ENCODE peak calls at places on chromosomes 5 and 9, in five cellular contexts. One of them, this sample, is unnamed.

GRCh38 chr9:34719021-34719768 is 9.3 kb upstream of the CCL21 start:
- DNase-seq in IMR-90: no peak
- DNase-seq in body of pancreas: no peak
- DNase-seq in ovary: no peak
- DNase-seq in tibial nerve: no peak
- DNase-seq in this sample: no peak

GRCh38 chr9:100070642-100071041 is 28.2 kb downstream of the ERP44 start:
- DNase-seq in IMR-90: no peak
- DNase-seq in tibial nerve: no peak
- DNase-seq in ovary: no peak
- DNase-seq in body of pancreas: no peak
- DNase-seq in this sample: no peak

GRCh38 chr5:141761-142160 is 49.5 kb upstream of the LRRC14B start:
- DNase-seq in ovary: no peak
- DNase-seq in tibial nerve: no peak
- DNase-seq in IMR-90: no peak
- DNase-seq in body of pancreas: no peak
- DNase-seq in this sample: no peak

GRCh38 chr9:91813261-91813795 is 136.7 kb downstream of the ROR2 start:
- DNase-seq in IMR-90: peak; percentile 22
- DNase-seq in body of pancreas: no peak
- DNase-seq in ovary: no peak
- DNase-seq in tibial nerve: no peak
- DNase-seq in this sample: no peak

GRCh38 chr5:92916036-92916435 is 665.0 kb downstream of the NR2F1-AS1 start:
- DNase-seq in body of pancreas: no peak
- DNase-seq in tibial nerve: no peak
- DNase-seq in ovary: no peak
- DNase-seq in IMR-90: peak; percentile 44
- DNase-seq in this sample: no peak

GRCh38 chr5:368162-369084 is 46.9 kb downstream of the AHRR start:
- DNase-seq in ovary: peak; percentile 38
- DNase-seq in body of pancreas: no peak
- DNase-seq in tibial nerve: no peak
- DNase-seq in IMR-90: peak; percentile 98
- DNase-seq in this sample: peak; percentile 12

GRCh38 chr9:28264368-28264767 is 691.1 kb upstream of the C9orf72 start:
- DNase-seq in ovary: no peak
- DNase-seq in body of pancreas: no peak
- DNase-seq in tibial nerve: no peak
- DNase-seq in IMR-90: peak; percentile 6
- DNase-seq in this sample: no peak

GRCh38 chr9:112890106-112891081 is at the start of gene SLC46A2:
- DNase-seq in ovary: no peak
- DNase-seq in tibial nerve: no peak
- DNase-seq in body of pancreas: no peak
- DNase-seq in IMR-90: no peak
- DNase-seq in this sample: peak; percentile 85

GRCh38 chr9:38066167-38066906 is 2.7 kb downstream of the SHB start:
- DNase-seq in IMR-90: no peak
- DNase-seq in body of pancreas: peak; percentile 39
- DNase-seq in ovary: no peak
- DNase-seq in tibial nerve: no peak
- DNase-seq in this sample: no peak

GRCh38 chr9:4844439-4844838 is 51.7 kb downstream of the RCL1 start:
- DNase-seq in ovary: no peak
- DNase-seq in body of pancreas: no peak
- DNase-seq in tibial nerve: no peak
- DNase-seq in IMR-90: no peak
- DNase-seq in this sample: no peak

GRCh38 chr5:91146221-91146620 is 236.9 kb downstream of the ARRDC3 start:
- DNase-seq in ovary: no peak
- DNase-seq in body of pancreas: no peak
- DNase-seq in tibial nerve: no peak
- DNase-seq in IMR-90: peak; percentile 32
- DNase-seq in this sample: no peak

GRCh38 chr9:122213102-122213588 is 15.6 kb downstream of the LHX6 start:
- DNase-seq in ovary: no peak
- DNase-seq in tibial nerve: no peak
- DNase-seq in IMR-90: no peak
- DNase-seq in body of pancreas: no peak
- DNase-seq in this sample: no peak

GRCh38 chr9:132572921-132573320 is 9.5 kb upstream of the BARHL1 start:
- DNase-seq in body of pancreas: no peak
- DNase-seq in ovary: no peak
- DNase-seq in IMR-90: no peak
- DNase-seq in tibial nerve: no peak
- DNase-seq in this sample: no peak

GRCh38 chr5:32520995-32521394 is 64.4 kb upstream of the SUB1 start:
- DNase-seq in body of pancreas: no peak
- DNase-seq in tibial nerve: no peak
- DNase-seq in ovary: no peak
- DNase-seq in IMR-90: peak; percentile 29
- DNase-seq in this sample: no peak

GRCh38 chr5:115209279-115209678 is 39.6 kb upstream of the TRIM36 start:
- DNase-seq in tibial nerve: no peak
- DNase-seq in body of pancreas: peak; percentile 27
- DNase-seq in IMR-90: peak; percentile 2
- DNase-seq in ovary: no peak
- DNase-seq in this sample: no peak

GRCh38 chr9:91312717-91313325 is 48.9 kb downstream of the AUH start:
- DNase-seq in body of pancreas: peak; percentile 71
- DNase-seq in IMR-90: no peak
- DNase-seq in tibial nerve: no peak
- DNase-seq in ovary: no peak
- DNase-seq in this sample: no peak

GRCh38 chr9:7305677-7306076 is 493.9 kb downstream of the DMAC1 start:
- DNase-seq in body of pancreas: no peak
- DNase-seq in ovary: no peak
- DNase-seq in IMR-90: no peak
- DNase-seq in tibial nerve: no peak
- DNase-seq in this sample: no peak
- TF ChIP-seq POLR2A in body of pancreas: no peak
- TF ChIP-seq POLR2A in ovary: no peak
- TF ChIP-seq POLR2A in IMR-90: no peak
- TF ChIP-seq POLR2A in tibial nerve: no peak
- TF ChIP-seq POLR2A in this sample: no peak

GRCh38 chr5:124433170-124433569 is 313.3 kb downstream of the ZNF608 start:
- DNase-seq in ovary: no peak
- DNase-seq in IMR-90: no peak
- DNase-seq in tibial nerve: no peak
- DNase-seq in body of pancreas: no peak
- DNase-seq in this sample: no peak
- H3K4me3 ChIP-seq in ovary: no peak overlapping the region
- H3K4me3 ChIP-seq in IMR-90: no peak overlapping the region
- H3K4me3 ChIP-seq in tibial nerve: no peak overlapping the region
- H3K4me3 ChIP-seq in body of pancreas: no peak overlapping the region
- H3K4me3 ChIP-seq in this sample: no peak overlapping the region

GRCh38 chr5:158881076-158881880 is 218.4 kb downstream of the EBF1 start:
- DNase-seq in body of pancreas: no peak
- DNase-seq in IMR-90: no peak
- DNase-seq in tibial nerve: no peak
- DNase-seq in ovary: no peak
- DNase-seq in this sample: no peak

GRCh38 chr5:158882236-158882635 is 217.5 kb downstream of the EBF1 start:
- DNase-seq in ovary: no peak
- DNase-seq in body of pancreas: no peak
- DNase-seq in tibial nerve: no peak
- DNase-seq in IMR-90: no peak
- DNase-seq in this sample: no peak

GRCh38 chr5:158879993-158880392 is 219.7 kb downstream of the EBF1 start:
- DNase-seq in IMR-90: no peak
- DNase-seq in tibial nerve: no peak
- DNase-seq in body of pancreas: no peak
- DNase-seq in ovary: no peak
- DNase-seq in this sample: no peak

GRCh38 chr5:158882660-158883059 is 217.1 kb downstream of the EBF1 start:
- DNase-seq in IMR-90: no peak
- DNase-seq in body of pancreas: no peak
- DNase-seq in ovary: no peak
- DNase-seq in tibial nerve: no peak
- DNase-seq in this sample: no peak

DNA sequence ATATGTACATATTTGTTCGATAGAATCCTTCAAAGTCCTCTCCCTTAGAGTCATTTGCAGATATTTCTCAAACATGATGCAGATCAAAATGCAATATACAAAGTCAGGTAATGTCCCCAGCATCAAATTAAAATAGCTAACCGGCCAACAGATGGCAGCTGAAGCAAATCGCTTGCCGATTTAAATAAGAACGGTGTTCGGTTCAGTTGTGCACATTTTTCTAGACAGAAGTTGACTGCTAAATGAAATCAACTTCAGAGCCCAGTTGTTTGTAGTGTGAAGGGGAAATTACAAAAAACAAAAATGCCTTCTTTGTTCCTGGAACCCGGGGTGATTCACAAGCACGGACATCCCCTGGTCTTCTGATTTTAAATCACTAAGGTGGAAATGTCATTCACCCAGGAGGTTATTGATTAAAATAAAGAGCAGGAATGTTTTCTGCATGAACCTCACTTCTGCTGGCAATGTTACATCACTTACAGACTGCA is 219.2 kb downstream of the EBF1 start:
- DNase-seq in body of pancreas: no peak
- DNase-seq in tibial nerve: no peak
- DNase-seq in ovary: no peak
- DNase-seq in IMR-90: no peak
- DNase-seq in this sample: no peak
- TF ChIP-seq CTCF in body of pancreas: no peak
- TF ChIP-seq CTCF in tibial nerve: no peak
- TF ChIP-seq CTCF in ovary: no peak
- TF ChIP-seq CTCF in IMR-90: no peak
- TF ChIP-seq CTCF in this sample: no peak

GRCh38 chr9:137048655-137049543 is 2.9 kb upstream of the NPDC1 start:
- DNase-seq in ovary: no peak
- DNase-seq in tibial nerve: no peak
- DNase-seq in IMR-90: no peak
- DNase-seq in body of pancreas: no peak
- DNase-seq in this sample: no peak

GRCh38 chr9:137044502-137045177 is 1.3 kb downstream of the NPDC1 start:
- DNase-seq in body of pancreas: peak; percentile 62
- DNase-seq in IMR-90: no peak
- DNase-seq in tibial nerve: no peak
- DNase-seq in ovary: no peak
- DNase-seq in this sample: no peak

GRCh38 chr9:137044042-137044441 is 1.9 kb downstream of the NPDC1 start:
- DNase-seq in ovary: no peak
- DNase-seq in body of pancreas: no peak
- DNase-seq in tibial nerve: no peak
- DNase-seq in IMR-90: no peak
- DNase-seq in this sample: no peak

GRCh38 chr9:137045294-137046093 is 483 bp downstream of the NPDC1 start:
- DNase-seq in body of pancreas: no peak
- DNase-seq in tibial nerve: no peak
- DNase-seq in ovary: peak; percentile 66
- DNase-seq in IMR-90: peak; percentile 38
- DNase-seq in this sample: peak; percentile 57

DNA sequence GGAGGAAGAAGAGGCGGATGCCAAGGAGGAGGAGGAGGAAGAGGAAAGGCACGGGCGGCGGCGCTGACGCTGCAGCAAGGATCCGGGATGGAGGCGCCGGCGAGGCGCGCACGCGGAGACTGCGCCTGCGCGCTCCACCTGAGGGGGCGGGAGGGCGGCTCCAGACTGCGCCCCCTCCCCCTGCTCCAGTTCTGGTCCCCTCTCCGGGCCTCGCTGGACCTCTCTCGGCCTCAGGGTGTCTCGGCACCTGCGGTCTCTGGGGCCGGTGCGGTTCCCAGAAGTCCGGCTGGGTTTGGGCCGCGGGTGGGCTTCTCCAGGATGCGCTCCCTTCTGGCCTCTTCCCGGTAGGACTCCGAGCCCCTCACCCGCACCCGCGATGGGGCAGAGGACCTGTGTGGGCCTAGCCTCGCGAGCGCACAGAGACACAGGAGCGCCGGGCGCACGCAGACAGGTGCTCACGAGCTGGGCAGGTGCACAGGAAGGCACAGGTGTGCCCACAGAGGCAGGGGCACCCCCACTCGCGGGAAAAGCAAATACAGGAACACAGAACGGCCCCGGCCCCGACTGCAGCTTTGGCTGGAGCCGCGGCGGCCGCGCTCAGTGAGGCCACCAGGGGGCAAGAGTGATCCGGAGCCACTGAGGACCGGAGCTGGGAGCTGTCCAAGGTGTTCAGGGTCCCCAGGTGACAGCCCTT is at the start of gene NPDC1:
- DNase-seq in tibial nerve: no peak
- DNase-seq in ovary: peak; percentile 83
- DNase-seq in IMR-90: peak; percentile 61
- DNase-seq in body of pancreas: peak; percentile 88
- DNase-seq in this sample: peak; percentile 88
- TF ChIP-seq POLR2A in tibial nerve: no peak
- TF ChIP-seq POLR2A in ovary: no peak
- TF ChIP-seq POLR2A in IMR-90: no peak
- TF ChIP-seq POLR2A in body of pancreas: no peak
- TF ChIP-seq POLR2A in this sample: no peak

GRCh38 chr9:93464876-93465275 is 11.5 kb upstream of the FAM120AOS start:
- DNase-seq in IMR-90: no peak
- DNase-seq in body of pancreas: no peak
- DNase-seq in ovary: no peak
- DNase-seq in tibial nerve: no peak
- DNase-seq in this sample: no peak
- H3K4me3 ChIP-seq in IMR-90: no peak overlapping the region
- H3K4me3 ChIP-seq in body of pancreas: no peak overlapping the region
- H3K4me3 ChIP-seq in ovary: no peak overlapping the region
- H3K4me3 ChIP-seq in tibial nerve: no peak overlapping the region
- H3K4me3 ChIP-seq in this sample: no peak overlapping the region

GRCh38 chr5:10363519-10364185 is 10.2 kb downstream of the MARCHF6 start:
- DNase-seq in ovary: no peak
- DNase-seq in tibial nerve: no peak
- DNase-seq in body of pancreas: no peak
- DNase-seq in IMR-90: no peak
- DNase-seq in this sample: no peak

GRCh38 chr5:10367586-10367985 is 14.1 kb downstream of the MARCHF6 start:
- DNase-seq in ovary: no peak
- DNase-seq in body of pancreas: no peak
- DNase-seq in IMR-90: no peak
- DNase-seq in tibial nerve: no peak
- DNase-seq in this sample: no peak

GRCh38 chr5:10365800-10366199 is 12.3 kb downstream of the MARCHF6 start:
- DNase-seq in tibial nerve: no peak
- DNase-seq in ovary: no peak
- DNase-seq in body of pancreas: no peak
- DNase-seq in IMR-90: no peak
- DNase-seq in this sample: no peak

GRCh38 chr5:10366310-10367297 is 13.1 kb downstream of the MARCHF6 start:
- DNase-seq in tibial nerve: no peak
- DNase-seq in ovary: no peak
- DNase-seq in body of pancreas: peak; percentile 60
- DNase-seq in IMR-90: peak; percentile 54
- DNase-seq in this sample: peak; percentile 78

GRCh38 chr5:10364186-10364689 is 10.7 kb downstream of the MARCHF6 start:
- DNase-seq in body of pancreas: no peak
- DNase-seq in IMR-90: no peak
- DNase-seq in tibial nerve: no peak
- DNase-seq in ovary: no peak
- DNase-seq in this sample: no peak
- TF ChIP-seq CTCF in body of pancreas: peak; percentile 10
- TF ChIP-seq CTCF in IMR-90: peak; percentile 24
- TF ChIP-seq CTCF in tibial nerve: no peak
- TF ChIP-seq CTCF in ovary: no peak
- TF ChIP-seq CTCF in this sample: no peak